ENCODE peak calls at places on chromosomes 13 and 19, in eight cellular contexts. U, G, Y, J, V, K, Q and A are unnamed samples.

GRCh38 chr19:23283925-23284324 is 33.7 kb upstream of the ZNF724 start:
- DNase-seq in V (peak; percentile 27), U (peak; percentile 4), G (no peak), Y (no peak), Q (peak; percentile 50), J (peak; percentile 22), K (peak; percentile 39), A (no peak)

GRCh38 chr19:31517466-31518180 is 168.4 kb upstream of the TSHZ3 start:
- DNase-seq in V (no peak), U (no peak), Y (no peak), J (no peak), K (no peak), G (no peak), Q (no peak), A (no peak)

GRCh38 chr19:13505761-13506549 is at the start of gene CACNA1A:
- DNase-seq in J (peak; percentile 10), Q (no peak), G (no peak), V (peak; percentile 44), K (no peak), U (no peak), Y (no peak), A (no peak)

GRCh38 chr13:85520445-85520844 is 278.8 kb downstream of the SLITRK6 start:
- DNase-seq in Q (no peak), J (peak; percentile 25), V (peak; percentile 46), G (no peak), K (no peak), Y (no peak), U (no peak), A (no peak)

GRCh38 chr13:74325106-74325505 is 190.9 kb upstream of the KLF12 start:
- DNase-seq in G (no peak), V (peak; percentile 88), U (peak; percentile 59), Q (no peak), J (peak; percentile 83), Y (no peak), K (peak; percentile 37), A (no peak)

GRCh38 chr19:48842744-48843162 is 6.5 kb upstream of the HSD17B14 start:
- DNase-seq in Q (no peak), U (peak; percentile 62), K (peak; percentile 47), J (peak; percentile 68), V (peak; percentile 69), Y (no peak), G (peak; percentile 69), A (no peak)

GRCh38 chr19:33401683-33402420 is 28.3 kb downstream of the CEBPG start:
- DNase-seq in V (no peak), Y (peak; percentile 64), J (no peak), Q (no peak), G (no peak), K (no peak), U (no peak), A (peak; percentile 90)

GRCh38 chr13:93260591-93260990 is 34.0 kb downstream of the GPC6 start:
- DNase-seq in K (peak; percentile 62), V (peak; percentile 48), J (no peak), U (no peak), Y (no peak), Q (no peak), G (no peak), A (no peak)

GRCh38 chr13:101946411-101946810 is 455.4 kb downstream of the FGF14 start:
- DNase-seq in G (no peak), K (no peak), Y (no peak), V (no peak), J (no peak), Q (no peak), U (no peak), A (no peak)

GRCh38 chr19:41688098-41688497 is at the start of gene CEACAM7:
- DNase-seq in U (no peak), V (no peak), K (no peak), Y (no peak), J (no peak), Q (no peak), G (no peak), A (no peak)

GRCh38 chr19:38210458-38210987 is 13.5 kb downstream of the DPF1 start:
- DNase-seq in K (no peak), Q (no peak), G (no peak), Y (no peak), J (peak; percentile 42), U (no peak), V (peak; percentile 55), A (no peak)

GRCh38 chr19:36837902-36838783 is at the start of gene ZNF790:
- DNase-seq in Q (peak; percentile 86), K (peak; percentile 86), J (peak; percentile 95), Y (peak; percentile 93), U (peak; percentile 91), G (peak; percentile 88), V (peak; percentile 95), A (peak; percentile 91)

GRCh38 chr19:7992575-7992974 is 12.9 kb downstream of the ELAVL1 start:
- DNase-seq in U (no peak), Q (peak; percentile 48), G (no peak), J (no peak), V (no peak), K (no peak), Y (no peak), A (no peak)

GRCh38 chr13:91533354-91533753 is 134.9 kb downstream of the GPC5 start:
- DNase-seq in G (no peak), Q (no peak), U (no peak), K (no peak), V (no peak), J (no peak), Y (no peak), A (no peak)

GRCh38 chr19:53884256-53884655 is 2.3 kb downstream of the PRKCG start:
- DNase-seq in U (no peak), V (no peak), Y (no peak), Q (no peak), J (no peak), K (no peak), G (no peak), A (no peak)

GRCh38 chr19:47663911-47664771 is 49.1 kb upstream of the EHD2 start:
- DNase-seq in Y (no peak), Q (peak; percentile 74), U (no peak), G (no peak), K (peak; percentile 97), J (peak; percentile 99), V (peak; percentile 100), A (peak; percentile 82)

GRCh38 chr13:28531195-28531955 is 36.4 kb upstream of the FLT1 start:
- DNase-seq in J (peak; percentile 42), Y (peak; percentile 82), Q (peak; percentile 27), V (peak; percentile 41), K (peak; percentile 26), U (peak; percentile 85), G (no peak), A (no peak)

GRCh38 chr13:32264407-32264806 is 50.8 kb downstream of the ZAR1L start:
- DNase-seq in Y (no peak), U (peak; percentile 98), K (peak; percentile 7), Q (peak; percentile 69), G (no peak), J (peak; percentile 81), V (peak; percentile 83), A (no peak)

GRCh38 chr19:21432590-21432989 is 35.7 kb downstream of the ZNF493 start:
- DNase-seq in V (no peak), J (no peak), U (no peak), Q (no peak), G (no peak), Y (no peak), K (no peak), A (no peak)

GRCh38 chr19:14004619-14005380 is 1.3 kb downstream of the RFX1 start:
- DNase-seq in G (no peak), U (peak; percentile 52), J (no peak), Q (peak; percentile 47), V (peak; percentile 14), Y (peak; percentile 85), K (no peak), A (no peak)

DNA sequence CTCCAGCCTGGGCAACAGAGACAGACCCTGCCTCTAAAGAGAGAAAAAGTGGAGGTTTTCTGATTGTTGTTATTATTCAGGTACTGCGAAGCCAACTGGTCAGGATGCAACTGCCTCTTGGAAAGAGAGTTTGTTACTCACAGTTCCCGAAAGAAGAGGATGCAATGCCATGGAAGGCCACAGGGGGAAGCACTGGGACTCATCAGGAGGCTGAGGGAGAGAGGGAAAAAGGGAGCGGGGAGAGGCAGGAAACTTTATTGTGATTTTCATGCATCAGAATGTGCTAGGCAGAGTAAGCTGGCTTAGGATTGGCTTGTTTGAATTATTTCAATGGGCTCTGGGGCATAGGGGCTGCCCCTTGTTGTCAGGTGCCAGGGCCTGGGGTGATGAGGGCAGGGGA is 27.6 kb downstream of the MYO9B start:
- DNase-seq in U (peak; percentile 42), Y (no peak), V (peak; percentile 59), G (no peak), K (peak; percentile 25), Q (peak; percentile 34), J (peak; percentile 50), A (no peak)
- TF ChIP-seq CTCF in U (peak; percentile 62), Y (peak; percentile 59), V (peak; percentile 67), G (peak; percentile 32), K (peak; percentile 80), Q (peak; percentile 30), J (peak; percentile 82), A (peak; percentile 73)

GRCh38 chr13:40116008-40116407 is 460.5 kb downstream of the COG6 start:
- DNase-seq in G (peak; percentile 28), K (no peak), V (peak; percentile 96), Y (no peak), J (peak; percentile 97), Q (peak; percentile 70), U (peak; percentile 98), A (no peak)
- TF ChIP-seq CTCF in G (no peak), K (no peak), V (no peak), Y (no peak), J (no peak), Q (no peak), U (no peak), A (no peak)

DNA sequence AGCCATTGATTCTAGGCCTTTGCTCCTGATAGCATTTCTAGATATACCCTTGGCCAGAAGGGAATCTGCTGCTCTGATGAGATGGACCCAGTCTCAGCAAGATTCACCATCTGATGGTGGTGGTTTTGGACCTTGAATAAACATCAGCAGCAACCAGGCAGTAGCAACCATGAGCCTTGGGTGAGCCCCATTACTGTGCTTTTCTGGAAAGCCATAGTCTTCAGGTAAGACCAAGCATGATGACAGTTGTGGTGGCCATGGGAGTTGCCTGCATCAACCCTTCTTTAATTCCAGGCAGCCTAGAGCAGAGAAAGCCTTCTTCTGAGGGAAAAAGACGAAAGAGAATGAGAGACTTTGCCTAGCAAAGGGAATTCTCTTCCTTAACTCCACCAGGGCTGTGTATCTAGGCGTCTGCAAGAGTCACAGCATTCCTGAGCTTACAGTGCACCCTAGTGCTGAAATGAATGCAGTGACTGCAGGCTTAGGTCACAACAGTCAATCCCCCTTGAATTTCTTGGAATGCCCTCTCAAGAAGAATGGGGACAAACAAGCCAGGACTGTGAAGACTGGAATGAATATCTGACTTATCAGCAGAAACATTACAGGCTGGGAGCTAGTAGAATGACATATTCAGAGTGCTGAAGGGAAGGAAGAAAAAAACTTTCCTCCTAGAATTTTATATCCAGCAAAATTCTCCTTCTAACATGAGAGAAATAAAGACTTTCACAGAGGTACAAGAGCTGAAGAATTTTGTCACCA is 942.4 kb upstream of the PCDH20 start:
- DNase-seq in K (no peak), V (peak; percentile 56), Y (no peak), J (peak; percentile 61), U (peak; percentile 27), Q (no peak), G (peak; percentile 14), A (no peak)
- TF ChIP-seq CTCF in K (no peak), V (peak; percentile 45), Y (no peak), J (peak; percentile 7), U (peak; percentile 23), Q (peak; percentile 16), G (peak; percentile 74), A (peak; percentile 76)

DNA sequence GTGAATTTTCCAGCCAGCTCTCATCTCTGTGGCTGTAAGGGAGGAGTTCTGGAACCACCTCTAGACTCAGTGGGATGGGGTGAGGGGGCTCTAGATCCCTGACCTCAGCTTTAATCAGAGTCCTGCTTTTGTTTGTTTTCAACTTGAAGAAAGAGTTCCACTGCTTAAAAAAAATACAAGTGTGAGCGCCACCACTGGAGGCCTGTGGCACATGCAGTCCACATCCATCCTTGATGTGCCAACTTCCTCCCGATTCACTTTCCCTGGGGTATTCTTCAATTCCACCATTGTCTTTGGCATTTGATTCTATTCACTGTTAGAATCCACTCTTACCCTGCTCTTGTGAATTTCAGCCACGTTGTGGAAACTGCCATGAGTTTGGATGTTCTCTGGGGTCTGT is 62.4 kb upstream of the GJB6 start:
- DNase-seq in K (no peak), V (no peak), Y (no peak), J (no peak), Q (no peak), U (no peak), G (no peak), A (no peak)
- TF ChIP-seq CTCF in K (peak; percentile 53), V (peak; percentile 8), Y (no peak), J (peak; percentile 15), Q (no peak), U (no peak), G (no peak), A (no peak)